ENCODE peak calls at places on chromosomes 7 and 10, in six cellular contexts. E is PC-3, Z is right atrium auricular region, D is prostate gland, I is A673, P is osteoblast. K is an unnamed sample.

GRCh38 chr10:83612050-83612449 is 527.3 kb upstream of the GHITM start:
- DNase-seq in E (no peak), Z (no peak), D (no peak), I (no peak), P (no peak), K (peak)

GRCh38 chr7:106056513-106057203 is 55.5 kb downstream of the SYPL1 start:
- DNase-seq in E (peak), Z (no peak), D (peak), I (peak), P (peak), K (peak)

GRCh38 chr10:35218339-35218955 is 91.8 kb downstream of the CREM start:
- DNase-seq in E (peak), Z (peak), D (peak), I (peak), P (peak), K (peak)

GRCh38 chr7:134071355-134072331 is 55.5 kb upstream of the LRGUK start:
- DNase-seq in E (no peak), Z (no peak), D (no peak), I (no peak), P (no peak), K (no peak)

GRCh38 chr10:62724465-62724864 is 80.1 kb upstream of the ADO start:
- DNase-seq in E (no peak), Z (no peak), D (no peak), I (peak), P (peak), K (no peak)

GRCh38 chr7:100889761-100890639 is 485 bp upstream of the UFSP1 start:
- DNase-seq in E (peak), Z (peak), D (peak), I (peak), P (peak), K (peak)

GRCh38 chr7:7188091-7188490 is 5.7 kb downstream of the C1GALT1 start:
- DNase-seq in E (no peak), Z (no peak), D (no peak), I (no peak), P (no peak), K (no peak)

GRCh38 chr7:95045236-95045923 is 138.0 kb downstream of the PPP1R9A start:
- DNase-seq in E (peak), Z (no peak), D (no peak), I (peak), P (peak), K (peak)

GRCh38 chr7:41058986-41059741 is 643.7 kb downstream of the INHBA start:
- DNase-seq in E (peak), Z (no peak), D (no peak), I (no peak), P (no peak), K (no peak)

GRCh38 chr7:74231232-74231590 is 21.4 kb downstream of the LAT2 start:
- DNase-seq in E (no peak), Z (no peak), D (no peak), I (no peak), P (no peak), K (no peak)

GRCh38 chr7:1112109-1112508 is 24.2 kb downstream of the GPER1 start:
- DNase-seq in E (no peak), Z (no peak), D (no peak), I (no peak), P (peak), K (peak)

DNA sequence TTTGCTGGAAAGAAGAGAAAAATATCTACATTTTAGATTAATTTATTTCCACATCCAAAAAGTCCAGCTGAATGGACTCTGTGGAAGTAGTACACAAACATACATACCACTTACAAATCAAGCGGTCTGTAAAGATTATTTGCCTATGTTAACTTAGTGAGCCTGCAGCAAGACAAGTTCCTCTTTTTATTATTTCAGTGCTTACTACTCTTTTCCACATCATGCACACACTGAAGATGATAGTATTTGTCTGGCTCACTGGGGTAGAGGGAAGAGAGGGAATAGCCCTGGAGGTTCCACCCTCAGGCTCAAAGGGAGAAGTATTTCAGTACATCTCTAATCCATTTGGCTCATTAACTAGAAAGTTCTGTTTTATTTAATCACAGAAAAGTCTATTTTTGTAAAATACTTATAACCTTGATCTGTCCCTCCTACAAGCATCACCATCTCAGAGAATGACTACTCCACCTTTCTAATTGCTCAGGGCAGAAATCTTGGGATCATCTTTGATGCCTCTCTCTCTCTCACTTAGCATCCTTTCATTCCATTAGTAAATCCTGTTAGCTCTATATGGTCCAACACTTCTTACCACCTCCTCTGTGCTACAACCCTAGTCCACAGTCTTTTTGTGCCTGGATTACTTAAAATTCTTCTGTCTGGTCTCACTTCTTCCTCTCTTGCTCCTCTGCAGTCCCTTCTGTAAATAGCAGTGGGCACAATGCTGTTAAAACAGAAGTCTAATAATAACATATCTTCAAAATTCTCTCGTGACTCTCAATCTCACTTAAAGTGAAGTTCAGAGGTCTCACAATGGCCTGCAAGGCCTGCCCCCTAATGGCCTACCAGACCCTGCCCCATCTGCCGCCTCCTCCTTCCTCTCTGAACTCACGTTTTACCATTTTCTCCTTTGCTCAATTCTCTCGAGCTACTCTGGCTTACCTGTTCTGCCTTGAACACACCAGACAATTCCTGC is 64.3 kb upstream of the CCDC6 start:
- DNase-seq in E (no peak), Z (no peak), D (no peak), I (no peak), P (no peak), K (no peak)
- TF ChIP-seq CTCF in E (no peak), Z (no peak), D (no peak), I (no peak), P (no peak), K (no peak)

DNA sequence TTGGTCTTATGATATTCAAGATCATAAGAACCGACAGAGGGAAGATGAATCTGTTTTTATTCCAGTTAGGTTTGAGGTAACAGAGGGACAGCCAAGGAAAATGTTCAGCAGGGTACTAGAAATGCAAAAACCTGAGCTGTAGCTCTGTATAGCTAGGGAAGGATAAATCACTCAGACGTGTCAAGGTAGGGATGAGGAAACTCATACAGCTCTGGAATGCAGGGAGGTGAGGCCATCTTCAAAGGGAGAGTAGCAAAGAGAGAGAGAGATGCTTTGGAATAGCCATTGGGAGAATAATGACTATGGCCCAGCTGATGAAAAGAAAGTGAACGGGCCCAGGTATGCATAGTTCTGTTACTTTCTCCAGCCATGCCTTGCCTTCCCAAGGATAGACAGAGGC is 77.8 kb downstream of the PAX2 start:
- DNase-seq in E (peak), Z (no peak), D (no peak), I (no peak), P (no peak), K (no peak)
- H3K4me3 ChIP-seq in E (no peak), Z (no peak), D (no peak), I (no peak), P (no peak), K (no peak)

GRCh38 chr10:98411166-98411565 is 3.8 kb downstream of the PYROXD2 start:
- DNase-seq in E (no peak), Z (no peak), D (no peak), I (no peak), P (no peak), K (no peak)

GRCh38 chr10:98408799-98409198 is 6.2 kb downstream of the PYROXD2 start:
- DNase-seq in E (no peak), Z (no peak), D (no peak), I (no peak), P (no peak), K (no peak)

GRCh38 chr10:98411768-98412167 is 3.2 kb downstream of the PYROXD2 start:
- DNase-seq in E (no peak), Z (no peak), D (no peak), I (no peak), P (no peak), K (no peak)

GRCh38 chr10:98410135-98410743 is 4.7 kb downstream of the PYROXD2 start:
- DNase-seq in E (no peak), Z (no peak), D (no peak), I (no peak), P (no peak), K (no peak)

DNA sequence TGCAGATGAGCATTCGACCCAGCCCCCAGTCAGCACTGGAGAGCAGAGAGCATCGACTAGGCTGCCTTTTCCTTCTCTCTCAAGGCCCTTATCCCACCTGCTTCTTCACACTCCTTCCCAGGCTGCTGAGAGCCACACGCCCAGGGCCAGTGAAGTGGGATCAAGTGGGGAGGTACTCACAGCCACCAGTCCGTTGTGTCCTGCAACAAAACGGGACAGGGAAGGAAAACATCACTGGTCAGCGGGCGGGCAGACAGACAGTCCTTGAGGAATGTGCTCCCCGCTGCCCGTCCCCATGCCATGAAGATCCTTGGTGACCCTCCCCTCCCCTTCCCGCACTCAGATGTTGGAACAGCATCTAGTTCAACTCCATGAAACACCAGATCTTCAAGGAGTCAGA is 4.2 kb downstream of the PYROXD2 start:
- DNase-seq in E (no peak), Z (no peak), D (no peak), I (no peak), P (no peak), K (no peak)
- H3K27ac ChIP-seq in E (no peak), Z (no peak), D (no peak), I (no peak), P (no peak), K (no peak)

DNA sequence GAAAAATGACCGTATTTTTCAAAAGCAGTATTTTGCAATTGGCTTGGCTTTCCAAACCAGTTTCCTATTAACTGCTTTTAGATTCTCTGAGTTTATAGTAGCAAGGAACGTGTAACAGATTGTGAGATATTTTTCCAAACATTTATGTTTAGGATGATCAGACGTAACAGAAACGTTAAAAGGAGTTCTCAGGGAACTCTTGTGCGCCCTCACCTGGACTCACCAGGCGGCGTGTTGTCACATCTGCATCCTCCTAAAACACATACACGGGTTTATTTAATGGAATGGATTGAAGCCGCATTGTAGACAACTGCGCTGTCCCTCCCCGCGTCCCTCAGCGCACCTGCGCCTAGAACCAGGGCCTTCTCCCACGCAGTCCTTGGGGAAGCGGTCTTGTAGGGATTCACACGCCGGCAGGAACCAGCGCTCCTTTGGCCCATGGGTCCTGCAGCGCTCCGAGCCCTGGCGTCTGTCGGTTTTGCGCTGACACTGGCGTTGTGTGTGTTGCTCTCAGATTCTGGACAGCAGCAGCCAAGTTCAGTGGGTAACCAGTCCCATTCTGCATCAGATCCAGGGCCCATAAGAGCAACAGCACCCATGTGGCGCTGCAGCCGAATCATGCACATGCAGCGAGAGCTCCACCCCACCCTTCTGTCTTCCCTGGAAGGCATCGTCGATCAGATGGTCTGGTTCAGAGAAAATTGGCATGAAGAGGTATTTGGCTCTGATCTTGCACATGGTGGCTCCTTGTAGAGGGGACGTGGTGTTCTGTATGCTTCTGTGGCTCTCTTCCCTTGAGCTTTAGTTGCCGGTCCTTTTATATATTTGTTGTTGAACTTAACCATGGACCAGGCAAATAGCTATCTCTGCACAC is 114.9 kb downstream of the TRRAP start:
- DNase-seq in E (no peak), Z (no peak), D (no peak), I (no peak), P (peak), K (no peak)
- TF ChIP-seq CTCF in E (peak), Z (no peak), D (no peak), I (peak), P (peak), K (peak)

GRCh38 chr7:142328006-142328405 is 70.1 kb upstream of the PRSS58 start:
- DNase-seq in E (no peak), Z (no peak), D (no peak), I (no peak), P (peak), K (no peak)
- H3K4me3 ChIP-seq in E (no peak), Z (no peak), D (no peak), I (no peak), P (no peak), K (no peak)

DNA sequence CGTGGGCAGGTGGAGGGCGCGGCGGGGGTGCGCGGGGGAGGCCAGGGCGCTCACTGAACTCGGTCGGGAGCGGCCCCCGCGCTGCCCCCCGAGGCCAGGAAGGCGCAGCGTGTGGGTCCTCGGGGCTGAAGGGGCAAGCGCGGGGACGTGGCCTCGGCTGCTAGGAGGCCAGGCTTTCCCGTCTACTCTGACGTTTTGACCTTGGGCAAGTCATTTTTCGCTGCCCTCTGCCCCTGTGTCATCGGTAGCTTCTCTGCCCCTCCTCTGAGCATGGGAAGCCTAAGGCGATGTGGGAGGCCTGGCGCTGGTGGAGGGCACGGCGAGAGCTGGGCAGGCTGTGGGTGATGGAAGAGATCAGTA is 456 bp downstream of the FBH1 start:
- DNase-seq in E (peak), Z (no peak), D (no peak), I (peak), P (peak), K (no peak)
- H3K27ac ChIP-seq in E (no peak), Z (peak), D (peak), I (peak), P (peak), K (peak)

GRCh38 chr10:116472874-116473273 is 45.2 kb downstream of the PNLIPRP3 start:
- DNase-seq in E (no peak), Z (no peak), D (no peak), I (no peak), P (no peak), K (no peak)

GRCh38 chr10:116466715-116467422 is 39.2 kb downstream of the PNLIPRP3 start:
- DNase-seq in E (no peak), Z (no peak), D (no peak), I (no peak), P (no peak), K (no peak)

GRCh38 chr10:116470071-116470470 is 42.4 kb downstream of the PNLIPRP3 start:
- DNase-seq in E (no peak), Z (no peak), D (no peak), I (no peak), P (no peak), K (peak)

GRCh38 chr10:116469437-116469836 is 41.8 kb downstream of the PNLIPRP3 start:
- DNase-seq in E (no peak), Z (no peak), D (no peak), I (no peak), P (no peak), K (no peak)

DNA sequence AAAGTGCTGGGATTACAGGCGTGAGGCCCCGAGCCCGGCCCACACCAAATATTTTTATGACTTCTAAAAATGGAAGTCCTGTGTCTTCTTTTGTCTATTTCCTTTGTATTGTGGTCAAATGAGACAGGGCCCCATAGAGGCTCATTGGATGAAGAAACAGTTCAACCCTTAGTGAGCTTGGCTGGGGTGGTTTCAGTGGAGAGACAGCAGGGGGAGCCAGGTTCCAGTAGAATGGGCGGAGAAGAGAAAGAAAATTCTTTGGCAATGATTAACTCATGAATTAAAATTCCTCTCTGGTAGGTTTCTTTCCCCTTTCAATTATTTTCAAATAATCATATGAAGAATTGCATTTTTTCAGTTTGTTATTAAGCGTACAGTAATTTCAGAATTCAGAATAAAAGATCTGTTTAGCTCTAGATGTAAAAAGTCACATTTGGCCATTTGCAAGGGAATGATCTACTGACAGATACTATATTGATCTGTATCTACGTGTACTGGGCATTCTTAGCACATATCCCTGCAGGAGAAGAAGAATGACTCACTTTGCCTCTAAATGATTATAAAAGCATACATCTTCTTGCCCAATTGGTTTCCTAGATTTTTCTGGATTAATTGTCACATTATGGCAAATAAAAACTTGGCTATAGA is 43.2 kb downstream of the PNLIPRP3 start:
- DNase-seq in E (peak), Z (no peak), D (no peak), I (peak), P (no peak), K (peak)
- TF ChIP-seq CTCF in E (peak), Z (no peak), D (no peak), I (peak), P (peak), K (peak)

GRCh38 chr10:91215384-91215783 is 5.1 kb upstream of the PCGF5 start:
- DNase-seq in E (no peak), Z (no peak), D (no peak), I (no peak), P (no peak), K (no peak)

GRCh38 chr10:91214906-91215305 is 5.6 kb upstream of the PCGF5 start:
- DNase-seq in E (no peak), Z (no peak), D (no peak), I (no peak), P (no peak), K (no peak)

GRCh38 chr10:91219371-91220193 is 881 bp upstream of the PCGF5 start:
- DNase-seq in E (no peak), Z (no peak), D (no peak), I (no peak), P (peak), K (no peak)

GRCh38 chr10:91220954-91221696 is 662 bp downstream of the PCGF5 start:
- DNase-seq in E (peak), Z (no peak), D (peak), I (peak), P (no peak), K (no peak)

DNA sequence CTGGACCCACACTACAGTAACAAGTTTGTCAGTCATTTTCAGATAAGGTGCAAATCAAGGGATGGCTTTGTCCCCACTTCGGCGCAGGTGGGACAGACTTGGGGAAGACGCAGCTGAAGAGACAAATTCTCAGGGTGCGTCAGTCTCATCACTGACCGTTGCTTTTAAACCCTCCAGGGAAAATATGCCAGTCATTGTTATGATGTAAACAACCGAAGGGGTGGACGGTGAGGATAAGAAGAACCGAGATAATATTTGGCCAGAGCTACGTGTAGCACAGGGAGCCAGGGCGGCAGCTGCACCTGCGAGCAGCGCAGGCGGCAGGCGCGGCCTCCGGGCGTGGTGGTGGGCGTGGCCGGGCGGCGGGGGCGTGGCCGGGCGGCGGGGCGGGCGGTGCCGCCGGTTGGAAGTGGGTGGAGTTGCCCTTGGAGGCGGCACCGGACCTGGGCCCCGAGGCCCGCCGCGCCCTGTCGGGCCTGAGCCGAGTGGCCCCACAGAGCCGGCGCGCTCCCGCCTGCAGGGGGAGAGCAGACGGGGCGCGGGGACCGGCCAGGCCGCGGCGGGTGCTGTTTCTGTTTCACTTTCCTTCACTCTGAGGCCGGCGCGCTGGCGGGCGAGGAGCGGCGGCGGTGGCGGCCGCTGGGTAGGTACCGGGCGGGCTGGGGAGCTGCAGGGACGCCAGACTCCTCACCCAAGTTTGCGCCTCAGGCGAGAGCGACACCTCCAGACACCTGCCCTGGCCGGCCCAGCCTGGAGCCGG is at the start of gene PCGF5:
- DNase-seq in E (peak), Z (peak), D (peak), I (peak), P (peak), K (peak)
- H3K4me3 ChIP-seq in E (peak), Z (peak), D (peak), I (peak), P (peak), K (peak)